ENCODE peak calls at places on chromosomes 6 and 20, in five cellular contexts. Y is foreskin fibroblast; I is RPMI8226; X is stimulated activated CD4-positive, alpha-beta T cell treated with anti-CD3 and anti-CD28 coated beads, Interleukin-15, amount 100 ng/mL, for 24 hours; Z is EH. H is an unnamed sample.

GRCh38 chr20:8589956-8590355 is 457.9 kb downstream of the PLCB1 start:
- DNase-seq in Y (peak), I (no peak), X (no peak), Z (peak), H (no peak)

GRCh38 chr6:143223895-143224294 is 163.2 kb downstream of the AIG1 start:
- DNase-seq in Y (peak), I (no peak), X (no peak), Z (no peak), H (peak)

GRCh38 chr20:20435453-20435852 is 67.5 kb downstream of the INSM1 start:
- DNase-seq in Y (no peak), I (no peak), X (no peak), Z (no peak), H (no peak)

GRCh38 chr6:142350309-142350708 is 48.5 kb downstream of the ADGRG6 start:
- DNase-seq in Y (no peak), I (no peak), X (no peak), Z (no peak), H (no peak)

GRCh38 chr20:47476452-47476851 is 25.2 kb upstream of the NCOA3 start:
- DNase-seq in Y (no peak), I (no peak), X (no peak), Z (no peak), H (no peak)

GRCh38 chr6:38452816-38453215 is 186.9 kb downstream of the BTBD9 start:
- DNase-seq in Y (peak), I (no peak), X (no peak), Z (no peak), H (no peak)

GRCh38 chr20:41204304-41205265 is 67.2 kb downstream of the PLCG1 start:
- DNase-seq in Y (no peak), I (no peak), X (no peak), Z (no peak), H (no peak)

GRCh38 chr6:144216668-144217218 is 66.4 kb downstream of the STX11 start:
- DNase-seq in Y (no peak), I (peak), X (no peak), Z (no peak), H (no peak)

GRCh38 chr6:165920896-165921671 is 246.6 kb downstream of the TBXT start:
- DNase-seq in Y (no peak), I (no peak), X (no peak), Z (no peak), H (no peak)

GRCh38 chr6:37783025-37783825 is 36.3 kb upstream of the ZFAND3 start:
- DNase-seq in Y (peak), I (no peak), X (peak), Z (peak), H (peak)

GRCh38 chr20:59120491-59120890 is 43.1 kb upstream of the ZNF831 start:
- DNase-seq in Y (no peak), I (no peak), X (peak), Z (no peak), H (no peak)

GRCh38 chr6:75893058-75893775 is 144.2 kb downstream of the MYO6 start:
- DNase-seq in Y (peak), I (peak), X (no peak), Z (peak), H (peak)

GRCh38 chr6:14540276-14540675 is 422.7 kb downstream of the CD83 start:
- DNase-seq in Y (peak), I (no peak), X (no peak), Z (peak), H (peak)

GRCh38 chr20:25205277-25206062 is 10.0 kb downstream of the ENTPD6 start:
- DNase-seq in Y (no peak), I (no peak), X (no peak), Z (no peak), H (no peak)

GRCh38 chr6:104600659-104600971 is 259.1 kb downstream of the HACE1 start:
- DNase-seq in Y (no peak), I (no peak), X (no peak), Z (no peak), H (no peak)

GRCh38 chr6:42915737-42916136 is at the start of gene PTCRA:
- DNase-seq in Y (no peak), I (peak), X (no peak), Z (no peak), H (no peak)

GRCh38 chr6:21371676-21372161 is 221.8 kb upstream of the SOX4 start:
- DNase-seq in Y (peak), I (no peak), X (no peak), Z (peak), H (no peak)

GRCh38 chr6:137571854-137572253 is 77.7 kb upstream of the OLIG3 start:
- DNase-seq in Y (peak), I (peak), X (peak), Z (peak), H (peak)

GRCh38 chr20:51886891-51887608 is 84.7 kb upstream of the SALL4 start:
- DNase-seq in Y (no peak), I (no peak), X (no peak), Z (peak), H (no peak)

GRCh38 chr20:49713779-49714712 is at the start of gene B4GALT5:
- DNase-seq in Y (peak), I (peak), X (peak), Z (peak), H (peak)

GRCh38 chr6:27601668-27602254 is 128.9 kb upstream of the ZNF184 start:
- DNase-seq in Y (no peak), I (no peak), X (no peak), Z (no peak), H (no peak)

GRCh38 chr6:2756687-2757224 is 6.0 kb upstream of the MYLK4 start:
- DNase-seq in Y (no peak), I (no peak), X (no peak), Z (no peak), H (no peak)

GRCh38 chr6:95084867-95085266 is 492.5 kb upstream of the MANEA start:
- DNase-seq in Y (no peak), I (no peak), X (no peak), Z (no peak), H (no peak)

GRCh38 chr6:165769401-165769800 is 106.4 kb upstream of the PDE10A start:
- DNase-seq in Y (no peak), I (no peak), X (no peak), Z (no peak), H (no peak)

GRCh38 chr6:127952176-127952575 is 51.3 kb upstream of the THEMIS start:
- DNase-seq in Y (no peak), I (no peak), X (no peak), Z (no peak), H (no peak)

GRCh38 chr20:51802170-51802745 is at the start of gene SALL4:
- DNase-seq in Y (peak), I (no peak), X (no peak), Z (no peak), H (peak)

GRCh38 chr20:62266340-62266739 is 28.0 kb downstream of the OSBPL2 start:
- DNase-seq in Y (no peak), I (no peak), X (peak), Z (peak), H (no peak)

GRCh38 chr6:22029169-22029568 is 267.7 kb downstream of the PRL start:
- DNase-seq in Y (no peak), I (no peak), X (no peak), Z (peak), H (no peak)

GRCh38 chr6:12291083-12291784 is 1.1 kb downstream of the EDN1 start:
- DNase-seq in Y (no peak), I (no peak), X (no peak), Z (no peak), H (no peak)